ENCODE peak calls at places on chromosomes 11 and 22, in seven cellular contexts. One of them, this sample, is unnamed.

GRCh38 chr22:38187413-38188212 is 6.0 kb upstream of the PLA2G6 start:
- DNase-seq in right lobe of liver: no peak
- DNase-seq in GM12891: no peak
- DNase-seq in heart left ventricle: no peak
- DNase-seq in tibial nerve: no peak
- DNase-seq in uterus: no peak
- DNase-seq in HCT116: no peak
- DNase-seq in this sample: no peak

GRCh38 chr11:94665116-94665659 is 98.0 kb downstream of the PIWIL4 start:
- DNase-seq in right lobe of liver: no peak
- DNase-seq in GM12891: no peak
- DNase-seq in heart left ventricle: no peak
- DNase-seq in tibial nerve: no peak
- DNase-seq in uterus: no peak
- DNase-seq in HCT116: no peak
- DNase-seq in this sample: no peak

GRCh38 chr11:63671322-63672155 is at the start of gene ATL3:
- DNase-seq in right lobe of liver: peak
- DNase-seq in GM12891: peak
- DNase-seq in heart left ventricle: peak
- DNase-seq in tibial nerve: peak
- DNase-seq in uterus: peak
- DNase-seq in HCT116: peak
- DNase-seq in this sample: peak

GRCh38 chr11:2578006-2578933 is 121.5 kb downstream of the KCNQ1OT1 start:
- DNase-seq in right lobe of liver: peak
- DNase-seq in GM12891: no peak
- DNase-seq in heart left ventricle: peak
- DNase-seq in tibial nerve: no peak
- DNase-seq in uterus: peak
- DNase-seq in HCT116: no peak
- DNase-seq in this sample: no peak

GRCh38 chr11:123054301-123055065 is 7.5 kb downstream of the HSPA8 start:
- DNase-seq in right lobe of liver: no peak
- DNase-seq in GM12891: peak
- DNase-seq in heart left ventricle: no peak
- DNase-seq in tibial nerve: peak
- DNase-seq in uterus: no peak
- DNase-seq in HCT116: peak
- DNase-seq in this sample: peak

GRCh38 chr11:130846606-130847005 is 69.7 kb downstream of the SNX19 start:
- DNase-seq in right lobe of liver: no peak
- DNase-seq in GM12891: no peak
- DNase-seq in heart left ventricle: no peak
- DNase-seq in tibial nerve: no peak
- DNase-seq in uterus: no peak
- DNase-seq in HCT116: no peak
- DNase-seq in this sample: no peak

GRCh38 chr11:12802418-12803085 is 128.3 kb downstream of the TEAD1 start:
- DNase-seq in right lobe of liver: peak
- DNase-seq in GM12891: no peak
- DNase-seq in heart left ventricle: no peak
- DNase-seq in tibial nerve: no peak
- DNase-seq in uterus: peak
- DNase-seq in HCT116: peak
- DNase-seq in this sample: no peak

GRCh38 chr11:62980133-62980760 is 4.5 kb downstream of the SLC22A6 start:
- DNase-seq in right lobe of liver: no peak
- DNase-seq in GM12891: no peak
- DNase-seq in heart left ventricle: no peak
- DNase-seq in tibial nerve: no peak
- DNase-seq in uterus: no peak
- DNase-seq in HCT116: no peak
- DNase-seq in this sample: no peak

GRCh38 chr11:128532571-128533091 is 54.7 kb downstream of the ETS1 start:
- DNase-seq in right lobe of liver: no peak
- DNase-seq in GM12891: no peak
- DNase-seq in heart left ventricle: no peak
- DNase-seq in tibial nerve: no peak
- DNase-seq in uterus: no peak
- DNase-seq in HCT116: no peak
- DNase-seq in this sample: no peak

GRCh38 chr11:87878373-87878779 is 296.9 kb downstream of the RAB38 start:
- DNase-seq in right lobe of liver: peak
- DNase-seq in GM12891: no peak
- DNase-seq in heart left ventricle: no peak
- DNase-seq in tibial nerve: peak
- DNase-seq in uterus: peak
- DNase-seq in HCT116: peak
- DNase-seq in this sample: no peak

GRCh38 chr22:24380220-24381218 is 46.9 kb upstream of the ADORA2A start:
- DNase-seq in right lobe of liver: no peak
- DNase-seq in GM12891: no peak
- DNase-seq in heart left ventricle: no peak
- DNase-seq in tibial nerve: no peak
- DNase-seq in uterus: no peak
- DNase-seq in HCT116: no peak
- DNase-seq in this sample: no peak

GRCh38 chr11:107271425-107271824 is 186.2 kb downstream of the CWF19L2 start:
- DNase-seq in right lobe of liver: no peak
- DNase-seq in GM12891: no peak
- DNase-seq in heart left ventricle: no peak
- DNase-seq in tibial nerve: no peak
- DNase-seq in uterus: no peak
- DNase-seq in HCT116: no peak
- DNase-seq in this sample: no peak

GRCh38 chr11:94175545-94175944 is 46.9 kb downstream of the PANX1 start:
- DNase-seq in right lobe of liver: no peak
- DNase-seq in GM12891: no peak
- DNase-seq in heart left ventricle: no peak
- DNase-seq in tibial nerve: no peak
- DNase-seq in uterus: no peak
- DNase-seq in HCT116: no peak
- DNase-seq in this sample: no peak

GRCh38 chr11:117932426-117932825 is 3.2 kb upstream of the TMPRSS13 start:
- DNase-seq in right lobe of liver: no peak
- DNase-seq in GM12891: no peak
- DNase-seq in heart left ventricle: no peak
- DNase-seq in tibial nerve: no peak
- DNase-seq in uterus: no peak
- DNase-seq in HCT116: no peak
- DNase-seq in this sample: no peak

GRCh38 chr11:16739326-16739875 is 954 bp downstream of the C11orf58 start:
- DNase-seq in right lobe of liver: no peak
- DNase-seq in GM12891: no peak
- DNase-seq in heart left ventricle: no peak
- DNase-seq in tibial nerve: no peak
- DNase-seq in uterus: no peak
- DNase-seq in HCT116: no peak
- DNase-seq in this sample: no peak

GRCh38 chr22:27719535-27720227 is 81.9 kb downstream of the MN1 start:
- DNase-seq in right lobe of liver: no peak
- DNase-seq in GM12891: no peak
- DNase-seq in heart left ventricle: no peak
- DNase-seq in tibial nerve: no peak
- DNase-seq in uterus: no peak
- DNase-seq in HCT116: no peak
- DNase-seq in this sample: no peak

GRCh38 chr11:10868375-10868774 is 10.5 kb upstream of the ZBED5 start:
- DNase-seq in right lobe of liver: no peak
- DNase-seq in GM12891: no peak
- DNase-seq in heart left ventricle: no peak
- DNase-seq in tibial nerve: no peak
- DNase-seq in uterus: no peak
- DNase-seq in HCT116: no peak
- DNase-seq in this sample: no peak

GRCh38 chr11:31997955-31998354 is 92.9 kb upstream of the RCN1 start:
- DNase-seq in right lobe of liver: no peak
- DNase-seq in GM12891: no peak
- DNase-seq in heart left ventricle: no peak
- DNase-seq in tibial nerve: no peak
- DNase-seq in uterus: no peak
- DNase-seq in HCT116: no peak
- DNase-seq in this sample: no peak

GRCh38 chr11:61158691-61159381 is 2.4 kb downstream of the VPS37C start:
- DNase-seq in right lobe of liver: no peak
- DNase-seq in GM12891: no peak
- DNase-seq in heart left ventricle: no peak
- DNase-seq in tibial nerve: no peak
- DNase-seq in uterus: no peak
- DNase-seq in HCT116: no peak
- DNase-seq in this sample: no peak

GRCh38 chr22:33829549-33830280 is 90.6 kb downstream of the LARGE1 start:
- DNase-seq in right lobe of liver: no peak
- DNase-seq in GM12891: no peak
- DNase-seq in heart left ventricle: no peak
- DNase-seq in tibial nerve: no peak
- DNase-seq in uterus: no peak
- DNase-seq in HCT116: no peak
- DNase-seq in this sample: no peak

GRCh38 chr22:49773531-49773930 is 54.1 kb downstream of the BRD1 start:
- DNase-seq in right lobe of liver: no peak
- DNase-seq in GM12891: no peak
- DNase-seq in heart left ventricle: no peak
- DNase-seq in tibial nerve: no peak
- DNase-seq in uterus: no peak
- DNase-seq in HCT116: no peak
- DNase-seq in this sample: no peak

GRCh38 chr22:28237092-28237491 is 318.0 kb upstream of the PITPNB start:
- DNase-seq in right lobe of liver: no peak
- DNase-seq in GM12891: no peak
- DNase-seq in heart left ventricle: no peak
- DNase-seq in tibial nerve: no peak
- DNase-seq in uterus: peak
- DNase-seq in HCT116: no peak
- DNase-seq in this sample: no peak

GRCh38 chr11:1387961-1388762 is 1.6 kb upstream of the BRSK2 start:
- DNase-seq in right lobe of liver: no peak
- DNase-seq in GM12891: no peak
- DNase-seq in heart left ventricle: peak
- DNase-seq in tibial nerve: no peak
- DNase-seq in uterus: no peak
- DNase-seq in HCT116: no peak
- DNase-seq in this sample: no peak

GRCh38 chr11:72005347-72006260 is 6.9 kb downstream of the IL18BP start:
- DNase-seq in right lobe of liver: no peak
- DNase-seq in GM12891: no peak
- DNase-seq in heart left ventricle: no peak
- DNase-seq in tibial nerve: no peak
- DNase-seq in uterus: peak
- DNase-seq in HCT116: no peak
- DNase-seq in this sample: no peak
- TF ChIP-seq POLR2A in right lobe of liver: no peak
- TF ChIP-seq POLR2A in GM12891: no peak
- TF ChIP-seq POLR2A in heart left ventricle: no peak
- TF ChIP-seq POLR2A in tibial nerve: no peak
- TF ChIP-seq POLR2A in uterus: no peak
- TF ChIP-seq POLR2A in HCT116: no peak
- TF ChIP-seq POLR2A in this sample: no peak

GRCh38 chr11:65478411-65479183 is 20.2 kb upstream of the MALAT1 start:
- DNase-seq in right lobe of liver: peak
- DNase-seq in GM12891: no peak
- DNase-seq in heart left ventricle: peak
- DNase-seq in tibial nerve: no peak
- DNase-seq in uterus: peak
- DNase-seq in HCT116: no peak
- DNase-seq in this sample: no peak
- TF ChIP-seq POLR2A in right lobe of liver: peak
- TF ChIP-seq POLR2A in GM12891: no peak
- TF ChIP-seq POLR2A in heart left ventricle: peak
- TF ChIP-seq POLR2A in tibial nerve: peak
- TF ChIP-seq POLR2A in uterus: peak
- TF ChIP-seq POLR2A in HCT116: no peak
- TF ChIP-seq POLR2A in this sample: peak

GRCh38 chr11:73307323-73308002 is 613 bp upstream of the ARHGEF17 start:
- DNase-seq in right lobe of liver: peak
- DNase-seq in GM12891: peak
- DNase-seq in heart left ventricle: peak
- DNase-seq in tibial nerve: peak
- DNase-seq in uterus: peak
- DNase-seq in HCT116: peak
- DNase-seq in this sample: peak
- TF ChIP-seq POLR2A in right lobe of liver: no peak
- TF ChIP-seq POLR2A in GM12891: no peak
- TF ChIP-seq POLR2A in heart left ventricle: peak
- TF ChIP-seq POLR2A in tibial nerve: no peak
- TF ChIP-seq POLR2A in uterus: peak
- TF ChIP-seq POLR2A in HCT116: peak
- TF ChIP-seq POLR2A in this sample: peak

DNA sequence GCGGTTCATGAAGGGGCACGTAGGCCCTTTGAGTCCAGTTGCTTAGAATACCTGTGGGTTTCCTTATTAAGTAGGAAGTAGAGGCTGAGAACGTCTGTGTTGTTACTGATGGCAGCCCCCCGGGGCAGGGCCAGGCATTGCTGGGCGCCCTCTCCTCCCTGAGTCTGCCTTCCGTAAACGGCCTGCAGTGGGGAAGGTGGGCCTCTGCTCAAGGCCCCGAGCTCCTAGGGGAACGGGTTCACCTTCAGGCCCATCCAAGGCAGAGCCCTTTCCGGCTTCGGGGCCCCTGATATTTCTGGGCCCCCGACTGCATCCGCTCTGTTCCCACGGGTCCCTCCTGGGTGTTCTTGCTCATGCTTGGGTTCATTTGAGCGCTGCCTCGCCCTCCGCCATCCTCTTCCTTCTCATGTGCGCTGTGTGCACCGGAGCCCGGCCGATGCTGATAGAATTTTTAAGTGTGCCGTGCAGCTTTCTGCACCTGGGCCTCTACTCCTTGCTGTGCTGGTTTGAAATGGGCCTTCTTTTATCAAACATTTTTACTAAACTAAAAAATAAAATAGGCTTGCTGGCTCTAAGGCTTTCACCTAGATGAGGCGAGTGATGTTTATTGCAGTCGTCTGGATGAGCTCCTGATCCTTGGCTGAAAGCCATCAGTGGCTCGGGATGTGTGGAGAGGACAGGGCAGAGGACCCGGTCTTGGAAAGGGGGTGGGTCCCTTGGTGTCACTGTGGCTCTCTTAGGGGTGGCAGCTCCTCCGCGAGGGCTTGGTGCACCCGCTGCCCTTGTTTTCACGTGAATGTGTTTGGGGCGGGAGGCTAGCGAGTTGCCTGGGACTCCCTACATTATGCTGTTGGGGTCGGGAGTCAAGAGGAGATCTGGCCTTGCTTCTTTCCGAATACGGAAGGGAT is 12.3 kb downstream of the TBC1D22A start:
- DNase-seq in right lobe of liver: no peak
- DNase-seq in GM12891: no peak
- DNase-seq in heart left ventricle: no peak
- DNase-seq in tibial nerve: no peak
- DNase-seq in uterus: no peak
- DNase-seq in HCT116: no peak
- DNase-seq in this sample: no peak
- TF ChIP-seq POLR2A in right lobe of liver: no peak
- TF ChIP-seq POLR2A in GM12891: no peak
- TF ChIP-seq POLR2A in heart left ventricle: no peak
- TF ChIP-seq POLR2A in tibial nerve: no peak
- TF ChIP-seq POLR2A in uterus: no peak
- TF ChIP-seq POLR2A in HCT116: no peak
- TF ChIP-seq POLR2A in this sample: no peak

This sample was measured in H54.